ENCODE peak calls at places on chromosomes 7 and 10, in eight cellular contexts. W is SK-N-SH, P is H1, N is WTC11, X is K562, Q is A549, E is GM12878, D is HepG2. G is an unnamed sample.

GRCh38 chr7:28502408-28502807 is 90.1 kb downstream of the CREB5 start:
- DNase-seq in W (no peak), P (no peak), N (no peak), X (no peak), Q (no peak), E (no peak), D (no peak), G (no peak)

GRCh38 chr7:44489955-44490350 is 505 bp downstream of the NUDCD3 start:
- DNase-seq in W (no peak), P (no peak), N (no peak), X (peak; percentile 28), Q (peak; percentile 34), E (no peak), D (no peak), G (peak; percentile 25)

GRCh38 chr10:119343001-119343601 is 135.7 kb downstream of the GRK5 start:
- DNase-seq in W (no peak), P (no peak), N (no peak), X (no peak), Q (no peak), E (no peak), D (no peak), G (no peak)

GRCh38 chr10:94076325-94076841 is 82.7 kb downstream of the PLCE1 start:
- DNase-seq in W (peak; percentile 19), P (no peak), N (no peak), X (no peak), Q (peak; percentile 36), E (no peak), D (peak; percentile 39), G (peak; percentile 71)

GRCh38 chr7:48691788-48692187 is 232.6 kb upstream of the CDC14C start:
- DNase-seq in W (no peak), P (no peak), N (no peak), X (no peak), Q (no peak), E (no peak), D (no peak), G (no peak)

GRCh38 chr7:158275711-158276413 is 311.8 kb downstream of the PTPRN2 start:
- DNase-seq in W (no peak), P (no peak), N (peak; percentile 2), X (no peak), Q (no peak), E (no peak), D (no peak), G (no peak)

GRCh38 chr7:148877517-148877916 is 6.6 kb downstream of the EZH2 start:
- DNase-seq in W (no peak), P (no peak), N (no peak), X (no peak), Q (no peak), E (no peak), D (no peak), G (no peak)

GRCh38 chr10:33212061-33212748 is 122.3 kb downstream of the NRP1 start:
- DNase-seq in W (no peak), P (no peak), N (no peak), X (no peak), Q (no peak), E (no peak), D (no peak), G (peak; percentile 63)

GRCh38 chr7:55133630-55134392 is 115.0 kb downstream of the EGFR start:
- DNase-seq in W (peak; percentile 53), P (no peak), N (no peak), X (peak; percentile 20), Q (peak; percentile 72), E (no peak), D (peak; percentile 73), G (peak; percentile 99)

GRCh38 chr7:867406-868188 is 8.8 kb upstream of the GET4 start:
- DNase-seq in W (no peak), P (no peak), N (no peak), X (no peak), Q (peak; percentile 21), E (no peak), D (no peak), G (peak; percentile 54)

GRCh38 chr7:42224391-42225003 is 12.5 kb downstream of the GLI3 start:
- DNase-seq in W (no peak), P (no peak), N (peak; percentile 71), X (no peak), Q (no peak), E (no peak), D (no peak), G (no peak)

GRCh38 chr7:120505770-120506169 is 232.8 kb downstream of the KCND2 start:
- DNase-seq in W (no peak), P (no peak), N (no peak), X (no peak), Q (no peak), E (no peak), D (no peak), G (no peak)

GRCh38 chr10:232878-233277 is 97.6 kb downstream of the ZMYND11 start:
- DNase-seq in W (no peak), P (no peak), N (no peak), X (no peak), Q (no peak), E (no peak), D (no peak), G (no peak)

GRCh38 chr10:27485986-27486385 is 18.1 kb upstream of the RAB18 start:
- DNase-seq in W (no peak), P (no peak), N (no peak), X (no peak), Q (no peak), E (no peak), D (no peak), G (no peak)

GRCh38 chr10:4663162-4663992 is 162.6 kb upstream of the AKR1E2 start:
- DNase-seq in W (no peak), P (no peak), N (no peak), X (peak; percentile 35), Q (peak; percentile 85), E (peak; percentile 15), D (peak; percentile 85), G (peak; percentile 99)

GRCh38 chr7:29370531-29371314 is 176.1 kb downstream of the CHN2 start:
- DNase-seq in W (no peak), P (no peak), N (no peak), X (no peak), Q (no peak), E (no peak), D (peak; percentile 12), G (no peak)

GRCh38 chr10:79153753-79154152 is 85.0 kb downstream of the ZMIZ1 start:
- DNase-seq in W (no peak), P (no peak), N (no peak), X (no peak), Q (no peak), E (no peak), D (no peak), G (no peak)

GRCh38 chr10:125449571-125449970 is 233.4 kb downstream of the TEX36 start:
- DNase-seq in W (no peak), P (no peak), N (no peak), X (no peak), Q (no peak), E (no peak), D (no peak), G (no peak)

GRCh38 chr7:138943061-138943460 is 38.1 kb downstream of the KIAA1549 start:
- DNase-seq in W (no peak), P (no peak), N (no peak), X (no peak), Q (no peak), E (no peak), D (no peak), G (no peak)
- TF ChIP-seq USF2 in W (no peak), P (no peak), N (no peak), X (no peak), Q (no peak), E (no peak), D (no peak), G (no peak)

GRCh38 chr7:3592438-3593134 is 291.5 kb downstream of the SDK1 start:
- DNase-seq in W (no peak), P (no peak), N (no peak), X (no peak), Q (no peak), E (no peak), D (peak; percentile 13), G (peak; percentile 5)
- TF ChIP-seq USF2 in W (no peak), P (no peak), N (no peak), X (no peak), Q (no peak), E (no peak), D (no peak), G (no peak)

GRCh38 chr7:11373546-11374142 is 400.0 kb downstream of the PHF14 start:
- DNase-seq in W (peak; percentile 14), P (no peak), N (no peak), X (peak; percentile 17), Q (peak; percentile 2), E (no peak), D (peak; percentile 15), G (no peak)
- TF ChIP-seq USF2 in W (no peak), P (no peak), N (no peak), X (no peak), Q (no peak), E (no peak), D (no peak), G (no peak)

DNA sequence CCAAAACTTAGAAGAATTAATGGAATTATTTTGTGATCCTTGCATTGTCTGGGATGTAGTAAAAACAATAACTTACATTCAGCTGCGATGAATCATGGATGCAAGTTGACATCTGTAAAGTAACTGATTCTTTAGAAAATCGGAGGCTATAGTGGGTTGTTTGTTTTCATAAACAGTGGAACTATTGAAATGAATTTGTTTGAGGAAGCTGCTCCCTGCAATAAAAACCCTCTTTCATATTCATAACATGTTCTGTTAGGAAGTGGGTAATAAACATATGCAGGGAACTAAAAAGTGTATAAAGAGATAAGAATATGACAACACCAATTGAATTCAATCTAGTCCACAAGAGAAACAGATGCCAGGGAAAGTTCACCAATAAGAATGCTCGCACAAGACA is 53.6 kb downstream of the AGMO start:
- DNase-seq in W (no peak), P (no peak), N (no peak), X (no peak), Q (no peak), E (no peak), D (no peak), G (peak; percentile 30)
- TF ChIP-seq USF2 in W (no peak), P (no peak), N (no peak), X (no peak), Q (no peak), E (no peak), D (no peak), G (no peak)

DNA sequence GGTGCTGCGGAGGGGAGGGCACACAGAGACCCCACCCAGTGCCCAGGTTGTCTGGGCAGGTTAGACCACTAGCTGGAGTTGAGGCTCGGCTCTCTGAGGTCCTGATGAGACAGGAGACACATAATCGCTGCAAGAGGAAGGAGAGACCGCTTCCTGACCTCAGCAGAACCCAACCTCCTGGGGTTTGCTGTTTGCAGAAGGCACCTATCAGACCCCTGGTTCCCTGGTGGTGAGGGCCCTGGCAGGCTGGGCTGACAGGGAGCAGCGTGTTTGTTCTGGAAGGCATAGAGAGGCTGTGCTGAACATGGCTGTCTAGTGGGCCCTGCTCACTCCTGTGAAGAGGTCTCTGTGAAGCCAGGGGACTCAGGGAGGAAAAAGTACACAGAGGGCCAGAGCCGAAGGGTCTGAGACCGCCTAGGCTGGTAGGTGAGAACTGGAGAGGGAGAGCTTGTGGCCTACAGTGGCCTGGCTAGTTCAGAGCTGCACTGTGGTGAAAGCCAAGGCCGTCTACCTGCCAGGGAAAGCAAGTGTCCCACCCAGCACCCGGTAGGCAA is 39.4 kb upstream of the NPFFR1 start:
- DNase-seq in W (no peak), P (no peak), N (no peak), X (no peak), Q (no peak), E (no peak), D (no peak), G (no peak)
- TF ChIP-seq USF2 in W (no peak), P (no peak), N (no peak), X (no peak), Q (no peak), E (no peak), D (no peak), G (no peak)

G was measured in IMR-90.